ENCODE peak calls at places on chromosome 6, in seven cellular contexts. H is immature natural killer cell; J is CD4-positive, alpha-beta memory T cell; A is HCEC 1CT; B is cardiac fibroblast; T is cardiac muscle cell; C is NCI-H2081. X is an unnamed sample.

GRCh38 chr6:13172294-13172693 is 156.0 kb downstream of the TBC1D7 start:
- DNase-seq in T (no peak), A (no peak), H (no peak), J (no peak), C (peak; percentile 70), B (no peak), X (no peak)

GRCh38 chr6:89068695-89069094 is 11.9 kb upstream of the PNRC1 start:
- DNase-seq in H (no peak), A (no peak), J (no peak), B (no peak), T (no peak), C (no peak), X (no peak)

GRCh38 chr6:84599991-84600390 is 164.4 kb downstream of the TBX18 start:
- DNase-seq in T (no peak), H (no peak), B (no peak), C (no peak), J (no peak), A (no peak), X (no peak)

GRCh38 chr6:121055572-121056163 is 278.6 kb downstream of the TBC1D32 start:
- DNase-seq in T (peak; percentile 72), A (peak; percentile 53), C (peak; percentile 40), H (peak; percentile 11), B (peak; percentile 71), J (peak; percentile 26), X (no peak)

GRCh38 chr6:156925718-156926607 is 148.8 kb downstream of the ARID1B start:
- DNase-seq in C (no peak), H (no peak), T (no peak), J (no peak), A (no peak), B (no peak), X (no peak)

GRCh38 chr6:111841822-111842221 is 31.4 kb downstream of the FYN start:
- DNase-seq in A (no peak), J (peak; percentile 67), H (peak; percentile 72), T (no peak), B (peak; percentile 79), C (no peak), X (peak; percentile 70)

GRCh38 chr6:165770430-165771082 is 107.5 kb upstream of the PDE10A start:
- DNase-seq in B (peak; percentile 45), T (no peak), A (no peak), J (no peak), C (no peak), H (no peak), X (no peak)

GRCh38 chr6:96089173-96089572 is 73.4 kb downstream of the FUT9 start:
- DNase-seq in B (no peak), T (peak; percentile 37), J (no peak), A (no peak), H (no peak), C (peak; percentile 47), X (no peak)

GRCh38 chr6:116556065-116556464 is 2.5 kb downstream of the CALHM4 start:
- DNase-seq in C (no peak), B (peak; percentile 42), A (peak; percentile 94), T (no peak), H (no peak), J (no peak), X (no peak)

X was measured in HL-60.